ENCODE peak calls at places on chromosome 12, in four cellular contexts. L is coronary artery, G is PC-3, I is upper lobe of right lung. D is an unnamed sample.

GRCh38 chr12:96434107-96434506 is 33.9 kb upstream of the CDK17 start:
- DNase-seq in L (no peak), G (no peak), I (no peak), D (peak; percentile 55)

GRCh38 chr12:116142936-116143882 is 134.3 kb downstream of the MED13L start:
- DNase-seq in L (no peak), G (peak; percentile 93), I (no peak), D (peak; percentile 79)

GRCh38 chr12:116818948-116819832 is 62.1 kb downstream of the HRK start:
- DNase-seq in L (peak; percentile 94), G (peak; percentile 92), I (peak; percentile 94), D (peak; percentile 94)

GRCh38 chr12:67388331-67389163 is 119.4 kb downstream of the CAND1 start:
- DNase-seq in L (no peak), G (peak; percentile 24), I (no peak), D (peak; percentile 15)

GRCh38 chr12:89333564-89334252 is 18.6 kb downstream of the DUSP6 start:
- DNase-seq in L (no peak), G (no peak), I (no peak), D (no peak)

GRCh38 chr12:95195122-95195521 is 22.1 kb downstream of the FGD6 start:
- DNase-seq in L (no peak), G (peak; percentile 35), I (no peak), D (no peak)

GRCh38 chr12:84507914-84508313 is 404.7 kb downstream of the SLC6A15 start:
- DNase-seq in L (no peak), G (no peak), I (no peak), D (no peak)

GRCh38 chr12:26153421-26154154 is 28.8 kb upstream of the BHLHE41 start:
- DNase-seq in L (no peak), G (peak; percentile 99), I (no peak), D (peak; percentile 95)

GRCh38 chr12:100724071-100724470 is 70.5 kb upstream of the ANO4 start:
- DNase-seq in L (no peak), G (no peak), I (no peak), D (no peak)

GRCh38 chr12:95168746-95169145 is 48.5 kb downstream of the FGD6 start:
- DNase-seq in L (no peak), G (no peak), I (no peak), D (no peak)

GRCh38 chr12:46406352-46407027 is 33.9 kb upstream of the SLC38A2 start:
- DNase-seq in L (no peak), G (no peak), I (no peak), D (no peak)

GRCh38 chr12:124718052-124718451 is 145.6 kb downstream of the SCARB1 start:
- DNase-seq in L (no peak), G (no peak), I (no peak), D (no peak)

GRCh38 chr12:111773801-111774551 is 7.2 kb downstream of the ALDH2 start:
- DNase-seq in L (peak; percentile 82), G (no peak), I (peak; percentile 85), D (peak; percentile 94)

GRCh38 chr12:10098762-10099161 is at the start of gene CLEC1A:
- DNase-seq in L (no peak), G (no peak), I (no peak), D (no peak)

GRCh38 chr12:109165599-109165998 is 49.2 kb downstream of the ACACB start:
- DNase-seq in L (no peak), G (no peak), I (no peak), D (peak; percentile 52)

GRCh38 chr12:749871-750270 is 2.5 kb upstream of the WNK1 start:
- DNase-seq in L (no peak), G (no peak), I (no peak), D (no peak)

GRCh38 chr12:25839470-25839869 is 119.0 kb upstream of the RASSF8 start:
- DNase-seq in L (no peak), G (peak; percentile 98), I (no peak), D (peak; percentile 78)

GRCh38 chr12:45660330-45660729 is 69.2 kb upstream of the ARID2 start:
- DNase-seq in L (no peak), G (peak; percentile 91), I (no peak), D (peak; percentile 85)

GRCh38 chr12:16350682-16351081 is 3.2 kb downstream of the MGST1 start:
- DNase-seq in L (no peak), G (peak; percentile 95), I (peak; percentile 77), D (peak; percentile 99)

GRCh38 chr12:666766-667308 is 3.6 kb upstream of the NINJ2 start:
- DNase-seq in L (no peak), G (peak; percentile 65), I (no peak), D (peak; percentile 35)

GRCh38 chr12:18849080-18849479 is 111.2 kb downstream of the CAPZA3 start:
- DNase-seq in L (no peak), G (peak; percentile 41), I (no peak), D (peak; percentile 81)

GRCh38 chr12:119247720-119248043 is 69.0 kb downstream of the HSPB8 start:
- DNase-seq in L (no peak), G (no peak), I (no peak), D (no peak)
- TF ChIP-seq CTCF in L (no peak), G (no peak), I (no peak), D (no peak)

GRCh38 chr12:112823582-112824149 is 32.1 kb downstream of the RPH3A start:
- DNase-seq in L (no peak), G (peak; percentile 22), I (no peak), D (no peak)
- TF ChIP-seq CTCF in L (no peak), G (peak; percentile 48), I (no peak), D (no peak)

GRCh38 chr12:130026608-130027176 is 122.9 kb upstream of the TMEM132D start:
- DNase-seq in L (no peak), G (peak; percentile 54), I (no peak), D (peak; percentile 47)
- TF ChIP-seq CTCF in L (no peak), G (peak; percentile 72), I (peak; percentile 60), D (peak; percentile 65)

GRCh38 chr12:99620159-99620479 is 27.4 kb upstream of the GARIN6 start:
- DNase-seq in L (no peak), G (no peak), I (no peak), D (no peak)

GRCh38 chr12:99618657-99619056 is 28.9 kb upstream of the GARIN6 start:
- DNase-seq in L (no peak), G (no peak), I (no peak), D (no peak)

GRCh38 chr12:99619389-99620158 is 28.0 kb upstream of the GARIN6 start:
- DNase-seq in L (no peak), G (peak; percentile 72), I (no peak), D (peak; percentile 50)
- TF ChIP-seq CTCF in L (no peak), G (peak; percentile 90), I (peak; percentile 44), D (peak; percentile 68)

GRCh38 chr12:52139579-52140062 is 52.2 kb downstream of the KRT80 start:
- DNase-seq in L (no peak), G (peak; percentile 90), I (no peak), D (peak; percentile 62)
- TF ChIP-seq CTCF in L (peak; percentile 14), G (peak; percentile 96), I (peak; percentile 59), D (peak; percentile 99)

GRCh38 chr12:107522692-107523477 is 162.7 kb upstream of the PWP1 start:
- DNase-seq in L (no peak), G (no peak), I (no peak), D (no peak)
- TF ChIP-seq CTCF in L (no peak), G (peak; percentile 39), I (no peak), D (peak; percentile 10)